ENCODE peak calls at places on chromosome 11, in five cellular contexts. One of them, this sample, is unnamed.

GRCh38 chr11:450809-451451 is 851 bp downstream of the PTDSS2 start:
- DNase-seq in SJSA1: peak; percentile 16
- DNase-seq in astrocyte of the spinal cord: peak; percentile 56
- DNase-seq in nucleus accumbens: no peak
- DNase-seq in activated CD8-positive, alpha-beta memory T cell treated with anti-CD3 and anti-CD28 coated beads for 24 hours: peak; percentile 85
- DNase-seq in this sample: peak; percentile 5

GRCh38 chr11:44876194-44876723 is 74.4 kb downstream of the TP53I11 start:
- DNase-seq in SJSA1: no peak
- DNase-seq in astrocyte of the spinal cord: no peak
- DNase-seq in nucleus accumbens: no peak
- DNase-seq in activated CD8-positive, alpha-beta memory T cell treated with anti-CD3 and anti-CD28 coated beads for 24 hours: no peak
- DNase-seq in this sample: no peak

GRCh38 chr11:1083621-1084551 is 9.2 kb downstream of the MUC2 start:
- DNase-seq in activated CD8-positive, alpha-beta memory T cell treated with anti-CD3 and anti-CD28 coated beads for 24 hours: no peak
- DNase-seq in nucleus accumbens: no peak
- DNase-seq in SJSA1: no peak
- DNase-seq in astrocyte of the spinal cord: no peak
- DNase-seq in this sample: no peak

GRCh38 chr11:94877446-94878200 is 95.7 kb downstream of the CWC15 start:
- DNase-seq in activated CD8-positive, alpha-beta memory T cell treated with anti-CD3 and anti-CD28 coated beads for 24 hours: no peak
- DNase-seq in SJSA1: no peak
- DNase-seq in nucleus accumbens: no peak
- DNase-seq in astrocyte of the spinal cord: peak; percentile 43
- DNase-seq in this sample: no peak

GRCh38 chr11:45265963-45266692 is 20.0 kb downstream of the SYT13 start:
- DNase-seq in activated CD8-positive, alpha-beta memory T cell treated with anti-CD3 and anti-CD28 coated beads for 24 hours: no peak
- DNase-seq in astrocyte of the spinal cord: no peak
- DNase-seq in nucleus accumbens: no peak
- DNase-seq in SJSA1: no peak
- DNase-seq in this sample: no peak

GRCh38 chr11:79493555-79494171 is 52.8 kb upstream of the TENM4 start:
- DNase-seq in SJSA1: peak; percentile 24
- DNase-seq in nucleus accumbens: no peak
- DNase-seq in astrocyte of the spinal cord: peak; percentile 70
- DNase-seq in activated CD8-positive, alpha-beta memory T cell treated with anti-CD3 and anti-CD28 coated beads for 24 hours: peak; percentile 55
- DNase-seq in this sample: no peak

GRCh38 chr11:22031791-22032190 is 161.1 kb upstream of the ANO5 start:
- DNase-seq in activated CD8-positive, alpha-beta memory T cell treated with anti-CD3 and anti-CD28 coated beads for 24 hours: no peak
- DNase-seq in nucleus accumbens: no peak
- DNase-seq in astrocyte of the spinal cord: no peak
- DNase-seq in SJSA1: no peak
- DNase-seq in this sample: no peak

GRCh38 chr11:133300666-133301065 is 231.6 kb downstream of the OPCML start:
- DNase-seq in activated CD8-positive, alpha-beta memory T cell treated with anti-CD3 and anti-CD28 coated beads for 24 hours: no peak
- DNase-seq in nucleus accumbens: no peak
- DNase-seq in astrocyte of the spinal cord: no peak
- DNase-seq in SJSA1: no peak
- DNase-seq in this sample: no peak